ENCODE peak calls at places on chromosomes 1 and 21, in five cellular contexts. H, U, Q, F and I are unnamed samples.

GRCh38 chr1:234515821-234516241 is 36.9 kb upstream of the TARBP1 start:
- DNase-seq in H (no peak), U (no peak), Q (peak), F (no peak), I (peak)

GRCh38 chr1:10620776-10621175 is 146.0 kb downstream of the PEX14 start:
- DNase-seq in H (no peak), U (no peak), Q (no peak), F (no peak), I (no peak)

GRCh38 chr21:31870472-31870871 is 2.3 kb upstream of the HUNK start:
- DNase-seq in H (no peak), U (no peak), Q (no peak), F (no peak), I (no peak)

GRCh38 chr1:180560868-180561600 is 2.3 kb downstream of the OVAAL start:
- DNase-seq in H (no peak), U (no peak), Q (peak), F (no peak), I (peak)

GRCh38 chr1:152442765-152443164 is 28.7 kb upstream of the CRNN start:
- DNase-seq in H (no peak), U (no peak), Q (peak), F (no peak), I (peak)

GRCh38 chr1:1687846-1688245 is 4.7 kb downstream of the SLC35E2B start:
- DNase-seq in H (no peak), U (no peak), Q (no peak), F (no peak), I (no peak)

GRCh38 chr1:118304722-118305344 is 119.8 kb upstream of the SPAG17 start:
- DNase-seq in H (no peak), U (no peak), Q (peak), F (no peak), I (no peak)

GRCh38 chr1:62273953-62274352 is 45.3 kb downstream of the KANK4 start:
- DNase-seq in H (no peak), U (no peak), Q (no peak), F (no peak), I (no peak)

GRCh38 chr1:244854865-244855578 is 9.3 kb downstream of the HNRNPU start:
- DNase-seq in H (no peak), U (no peak), Q (no peak), F (no peak), I (no peak)

GRCh38 chr21:34790834-34791233 is 122.0 kb downstream of the CLIC6 start:
- DNase-seq in H (no peak), U (no peak), Q (no peak), F (no peak), I (no peak)

GRCh38 chr1:47569681-47570470 is 132.0 kb downstream of the FOXD2 start:
- DNase-seq in H (no peak), U (peak), Q (peak), F (peak), I (peak)

GRCh38 chr1:154867841-154868610 is 2.1 kb downstream of the KCNN3 start:
- DNase-seq in H (no peak), U (no peak), Q (no peak), F (no peak), I (no peak)

GRCh38 chr1:24847995-24848857 is 81.8 kb downstream of the RUNX3 start:
- DNase-seq in H (peak), U (peak), Q (peak), F (peak), I (peak)

GRCh38 chr1:178792394-178792793 is 67.3 kb downstream of the RALGPS2 start:
- DNase-seq in H (no peak), U (no peak), Q (no peak), F (no peak), I (no peak)

GRCh38 chr1:52253421-52253820 is 111.5 kb downstream of the ZFYVE9 start:
- DNase-seq in H (no peak), U (no peak), Q (no peak), F (no peak), I (no peak)

GRCh38 chr1:65265296-65266271 is 43.8 kb upstream of the DNAJC6 start:
- DNase-seq in H (peak), U (peak), Q (peak), F (peak), I (peak)

DNA sequence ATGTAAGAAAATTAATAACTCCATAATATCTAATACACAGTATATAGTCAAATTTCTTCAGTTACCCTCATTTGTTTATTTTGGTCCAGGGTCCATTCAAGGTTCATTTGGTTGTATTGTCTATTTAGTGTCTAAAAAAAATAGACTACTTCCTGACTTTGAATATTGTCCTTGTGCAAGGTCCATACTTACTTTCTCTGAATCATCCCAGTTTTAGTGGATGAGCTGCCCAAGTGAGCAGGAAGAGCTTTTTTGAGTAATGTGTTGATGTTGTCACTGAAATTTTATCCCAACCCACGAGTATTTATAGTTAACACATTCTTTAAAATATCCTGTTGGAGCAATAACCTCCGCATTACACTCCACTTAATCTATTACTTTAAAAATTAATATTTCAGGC is 45.6 kb upstream of the FASLG start:
- DNase-seq in H (no peak), U (no peak), Q (no peak), F (no peak), I (no peak)
- TF ChIP-seq CTCF in H (no peak), U (no peak), Q (no peak), F (no peak), I (no peak)

GRCh38 chr1:90724361-90724760 is 7.3 kb upstream of the BARHL2 start:
- DNase-seq in H (no peak), U (no peak), Q (no peak), F (no peak), I (no peak)

GRCh38 chr1:90725961-90726715 is 9.0 kb upstream of the BARHL2 start:
- DNase-seq in H (no peak), U (no peak), Q (peak), F (no peak), I (no peak)

GRCh38 chr1:90724926-90725325 is 7.8 kb upstream of the BARHL2 start:
- DNase-seq in H (no peak), U (no peak), Q (no peak), F (no peak), I (no peak)

GRCh38 chr1:90726716-90727480 is 9.8 kb upstream of the BARHL2 start:
- DNase-seq in H (no peak), U (no peak), Q (no peak), F (no peak), I (no peak)

DNA sequence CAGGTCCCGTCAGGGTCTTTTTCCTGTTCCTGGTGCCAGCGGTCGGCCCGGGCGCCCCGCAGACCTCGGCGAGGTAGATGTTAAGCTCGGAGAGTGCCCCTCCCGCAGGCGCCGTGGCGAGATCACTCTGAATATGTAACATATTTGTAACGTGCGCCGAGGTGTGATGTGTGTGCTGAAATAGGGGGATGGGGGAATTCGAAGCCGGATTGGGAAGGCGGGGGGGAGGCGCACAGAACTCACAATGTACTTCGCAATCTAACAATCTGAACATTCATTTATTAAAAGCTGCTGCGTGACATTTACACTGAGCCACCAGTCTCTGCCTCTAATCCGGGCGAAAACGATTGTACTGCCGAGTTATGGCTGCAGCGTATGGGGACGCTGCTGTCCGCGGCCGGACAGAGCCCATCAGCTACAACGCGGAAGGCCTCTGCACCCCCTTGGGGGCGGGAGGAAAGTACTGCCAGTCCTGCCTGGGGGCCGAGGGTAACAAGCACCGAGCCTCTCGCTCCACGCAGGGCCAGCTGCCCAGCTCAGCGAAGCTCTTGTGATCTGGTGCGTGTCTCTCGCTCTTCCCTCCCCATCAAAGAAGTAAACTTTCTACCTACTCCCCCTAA is 8.3 kb upstream of the BARHL2 start:
- DNase-seq in H (no peak), U (no peak), Q (no peak), F (no peak), I (no peak)
- TF ChIP-seq CTCF in H (no peak), U (no peak), Q (no peak), F (no peak), I (no peak)

GRCh38 chr1:106793686-106794085 is 262.8 kb upstream of the PRMT6 start:
- DNase-seq in H (no peak), U (no peak), Q (no peak), F (no peak), I (no peak)

DNA sequence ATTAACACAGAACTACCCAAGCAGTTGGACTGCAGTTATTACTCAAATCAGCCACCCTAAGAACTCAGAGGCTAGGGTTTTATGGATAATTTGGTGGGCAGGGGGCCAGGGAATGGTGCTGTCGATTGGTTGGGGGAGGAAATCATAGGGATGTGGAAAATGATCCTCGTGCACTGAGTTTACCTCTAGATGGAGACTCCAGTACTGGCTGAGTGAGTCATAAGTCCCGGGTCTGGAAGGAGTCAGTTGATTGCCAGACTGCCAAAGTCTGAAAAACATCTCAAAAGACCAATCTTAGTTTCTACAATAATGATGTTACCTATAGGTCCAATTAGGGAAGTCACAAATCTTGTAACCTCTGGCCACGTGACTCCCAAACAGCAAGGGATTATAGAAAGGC is 257.5 kb upstream of the PRMT6 start:
- DNase-seq in H (no peak), U (no peak), Q (peak), F (peak), I (no peak)
- TF ChIP-seq CTCF in H (no peak), U (no peak), Q (peak), F (no peak), I (no peak)

GRCh38 chr1:15167386-15167785 is 13.8 kb downstream of the TMEM51 start:
- DNase-seq in H (no peak), U (no peak), Q (no peak), F (no peak), I (no peak)

GRCh38 chr1:15172405-15173259 is 19.1 kb downstream of the TMEM51 start:
- DNase-seq in H (no peak), U (no peak), Q (peak), F (no peak), I (no peak)

GRCh38 chr1:15170071-15170470 is 16.5 kb downstream of the TMEM51 start:
- DNase-seq in H (no peak), U (no peak), Q (no peak), F (no peak), I (no peak)

GRCh38 chr1:15171271-15171908 is 17.8 kb downstream of the TMEM51 start:
- DNase-seq in H (no peak), U (no peak), Q (no peak), F (no peak), I (no peak)

GRCh38 chr1:15168479-15168878 is 14.9 kb downstream of the TMEM51 start:
- DNase-seq in H (no peak), U (no peak), Q (peak), F (no peak), I (peak)
- TF ChIP-seq CTCF in H (no peak), U (no peak), Q (no peak), F (no peak), I (no peak)